ENCODE peak calls at places on chromosomes 5 and 9, in seven cellular contexts. E is neuronal stem cell, L is mesendoderm, Y is fibroblast of mammary gland, B is esophagus squamous epithelium, P is fibroblast of villous mesenchyme, D is GM23248. Q is an unnamed sample.

GRCh38 chr5:65446682-65447081 is 35.0 kb downstream of the ADAMTS6 start:
- DNase-seq in E (no peak), L (no peak), Y (no peak), B (no peak), P (no peak), D (no peak), Q (no peak)

GRCh38 chr9:2771101-2771500 is 53.8 kb downstream of the KCNV2 start:
- DNase-seq in E (no peak), L (peak), Y (no peak), B (no peak), P (peak), D (peak), Q (no peak)

GRCh38 chr9:138063785-138064184 is 186.2 kb downstream of the CACNA1B start:
- DNase-seq in E (no peak), L (no peak), Y (no peak), B (no peak), P (no peak), D (no peak), Q (no peak)

GRCh38 chr9:84622981-84623380 is 46.5 kb upstream of the NTRK2 start:
- DNase-seq in E (no peak), L (no peak), Y (no peak), B (no peak), P (no peak), D (no peak), Q (no peak)

GRCh38 chr5:142175039-142175438 is 66.5 kb downstream of the NDFIP1 start:
- DNase-seq in E (no peak), L (no peak), Y (no peak), B (no peak), P (no peak), D (no peak), Q (no peak)

GRCh38 chr5:14560091-14560595 is 21.4 kb upstream of the OTULINL start:
- DNase-seq in E (no peak), L (no peak), Y (no peak), B (no peak), P (no peak), D (no peak), Q (no peak)

GRCh38 chr9:4305586-4305985 is 5.7 kb upstream of the GLIS3 start:
- DNase-seq in E (no peak), L (no peak), Y (no peak), B (no peak), P (no peak), D (no peak), Q (no peak)

GRCh38 chr5:55154893-55155292 is 5.1 kb upstream of the GPX8 start:
- DNase-seq in E (no peak), L (no peak), Y (peak), B (no peak), P (peak), D (peak), Q (peak)

GRCh38 chr9:92328225-92328624 is 2.5 kb downstream of the CENPP start:
- DNase-seq in E (no peak), L (peak), Y (peak), B (no peak), P (peak), D (peak), Q (peak)

GRCh38 chr9:65430221-65430620 is 145.2 kb upstream of the FOXD4L5 start:
- DNase-seq in E (no peak), L (no peak), Y (no peak), B (no peak), P (no peak), D (no peak), Q (no peak)

GRCh38 chr5:142952236-142952635 is 182.1 kb downstream of the ARHGAP26 start:
- DNase-seq in E (no peak), L (no peak), Y (peak), B (no peak), P (no peak), D (no peak), Q (no peak)

GRCh38 chr5:180645609-180646204 is 3.7 kb downstream of the FLT4 start:
- DNase-seq in E (no peak), L (no peak), Y (no peak), B (no peak), P (no peak), D (no peak), Q (no peak)

GRCh38 chr9:89720721-89721660 is 116.2 kb downstream of the GADD45G start:
- DNase-seq in E (no peak), L (no peak), Y (no peak), B (no peak), P (peak), D (no peak), Q (no peak)

GRCh38 chr5:77301447-77301878 is 91.0 kb downstream of the PDE8B start:
- DNase-seq in E (no peak), L (no peak), Y (peak), B (no peak), P (peak), D (peak), Q (peak)

GRCh38 chr5:178289438-178289837 is 56.8 kb upstream of the PHYKPL start:
- DNase-seq in E (no peak), L (no peak), Y (no peak), B (no peak), P (no peak), D (no peak), Q (no peak)

GRCh38 chr9:106526805-106527204 is 336.2 kb upstream of the ZNF462 start:
- DNase-seq in E (no peak), L (no peak), Y (no peak), B (no peak), P (no peak), D (no peak), Q (no peak)

GRCh38 chr5:141880961-141881801 is 3.0 kb upstream of the PCDH1 start:
- DNase-seq in E (no peak), L (peak), Y (no peak), B (no peak), P (no peak), D (peak), Q (no peak)

GRCh38 chr5:119343042-119343441 is 12.8 kb upstream of the TNFAIP8 start:
- DNase-seq in E (no peak), L (no peak), Y (no peak), B (no peak), P (peak), D (no peak), Q (no peak)

GRCh38 chr5:119342414-119342813 is 13.4 kb upstream of the TNFAIP8 start:
- DNase-seq in E (no peak), L (no peak), Y (no peak), B (no peak), P (no peak), D (no peak), Q (no peak)

GRCh38 chr5:119340597-119341218 is 15.1 kb upstream of the TNFAIP8 start:
- DNase-seq in E (no peak), L (no peak), Y (no peak), B (no peak), P (peak), D (no peak), Q (no peak)

GRCh38 chr5:119339965-119340364 is 15.9 kb upstream of the TNFAIP8 start:
- DNase-seq in E (no peak), L (no peak), Y (no peak), B (no peak), P (no peak), D (no peak), Q (no peak)

GRCh38 chr5:119341452-119342349 is 14.1 kb upstream of the TNFAIP8 start:
- DNase-seq in E (no peak), L (no peak), Y (no peak), B (no peak), P (no peak), D (no peak), Q (no peak)
- H3K4me3 ChIP-seq in E (no peak), L (no peak), Y (no peak), B (no peak), P (no peak), D (no peak), Q (no peak)

GRCh38 chr5:96566775-96567174 is 95.4 kb upstream of the CAST start:
- DNase-seq in E (no peak), L (no peak), Y (no peak), B (no peak), P (peak), D (no peak), Q (no peak)
- H3K4me3 ChIP-seq in E (no peak), L (no peak), Y (no peak), B (no peak), P (peak), D (peak), Q (peak)

DNA sequence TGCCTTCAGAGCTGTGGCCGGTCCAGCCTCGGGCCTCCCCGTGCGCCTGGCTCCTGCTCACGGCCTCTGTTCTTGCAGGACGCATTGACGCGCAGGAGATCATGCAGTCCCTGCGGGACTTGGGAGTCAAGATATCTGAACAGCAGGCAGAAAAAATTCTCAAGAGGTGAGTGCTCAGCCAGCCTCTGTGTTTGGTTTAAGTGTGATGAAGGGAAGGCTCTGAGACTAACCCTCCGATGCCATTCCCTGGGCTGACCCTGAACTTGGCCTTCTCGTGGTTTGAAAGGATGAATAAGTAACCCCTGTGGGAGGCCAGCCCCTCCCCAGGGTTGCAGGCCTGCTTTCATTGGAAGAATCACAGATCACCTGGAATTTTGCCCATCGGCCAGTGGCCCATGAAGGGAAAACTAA is 26.3 kb downstream of the PTGES2 start:
- DNase-seq in E (no peak), L (no peak), Y (peak), B (no peak), P (no peak), D (no peak), Q (no peak)
- H3K4me3 ChIP-seq in E (no peak), L (no peak), Y (no peak), B (no peak), P (no peak), D (no peak), Q (peak)

GRCh38 chr9:101628173-101628572 is 33.4 kb upstream of the PPP3R2 start:
- DNase-seq in E (peak), L (peak), Y (peak), B (no peak), P (peak), D (peak), Q (peak)
- H3K4me3 ChIP-seq in E (no peak), L (no peak), Y (no peak), B (no peak), P (no peak), D (no peak), Q (no peak)

GRCh38 chr9:122214507-122214906 is 14.2 kb downstream of the LHX6 start:
- DNase-seq in E (no peak), L (no peak), Y (no peak), B (no peak), P (no peak), D (no peak), Q (no peak)
- H3K4me3 ChIP-seq in E (no peak), L (no peak), Y (no peak), B (no peak), P (peak), D (no peak), Q (no peak)

GRCh38 chr9:35488566-35489312 is 1.2 kb upstream of the RUSC2 start:
- DNase-seq in E (no peak), L (no peak), Y (no peak), B (no peak), P (no peak), D (no peak), Q (no peak)

GRCh38 chr9:35490155-35490909 is 421 bp downstream of the RUSC2 start:
- DNase-seq in E (no peak), L (peak), Y (no peak), B (no peak), P (no peak), D (peak), Q (no peak)

GRCh38 chr9:35489313-35490154 is at the start of gene RUSC2:
- DNase-seq in E (peak), L (peak), Y (peak), B (no peak), P (peak), D (peak), Q (peak)

GRCh38 chr9:35488019-35488418 is 1.9 kb upstream of the RUSC2 start:
- DNase-seq in E (no peak), L (no peak), Y (peak), B (no peak), P (no peak), D (peak), Q (peak)

DNA sequence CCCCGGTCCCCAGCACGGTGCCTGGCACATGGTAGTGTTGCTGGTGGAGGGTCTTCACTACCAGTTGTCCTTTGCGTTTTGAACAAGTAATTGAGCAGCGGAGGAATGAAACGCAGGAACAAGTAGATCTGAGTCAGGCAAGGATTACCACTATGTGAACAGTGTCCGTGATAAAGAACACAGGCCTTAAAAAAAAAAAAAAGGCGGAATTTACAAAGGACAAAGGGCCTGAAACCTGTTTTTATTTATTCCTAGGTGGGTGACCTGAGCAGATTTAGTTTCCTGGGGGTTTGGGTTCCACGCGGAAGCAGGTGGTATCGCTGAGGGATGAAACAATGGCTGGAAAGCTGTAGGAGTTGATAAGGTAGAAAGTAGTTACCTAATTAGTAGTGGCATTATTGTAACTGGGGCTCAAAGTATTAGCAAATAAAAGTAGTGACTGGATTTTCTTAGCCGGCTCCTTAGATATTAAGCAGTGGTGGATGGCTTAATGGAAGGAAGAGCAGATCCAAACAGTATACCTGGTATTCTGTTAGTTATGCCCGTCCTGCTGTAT is 1.1 kb downstream of the RUSC2 start:
- DNase-seq in E (no peak), L (no peak), Y (peak), B (no peak), P (peak), D (peak), Q (peak)
- H3K4me3 ChIP-seq in E (peak), L (peak), Y (peak), B (peak), P (peak), D (peak), Q (peak)

GRCh38 chr5:140118294-140118936 is 4.5 kb downstream of the PURA start:
- DNase-seq in E (no peak), L (no peak), Y (peak), B (no peak), P (no peak), D (peak), Q (no peak)
- H3K4me3 ChIP-seq in E (no peak), L (no peak), Y (no peak), B (no peak), P (no peak), D (no peak), Q (no peak)

GRCh38 chr9:34576593-34576935 is 13.0 kb downstream of the CNTFR start:
- DNase-seq in E (no peak), L (no peak), Y (no peak), B (no peak), P (no peak), D (no peak), Q (no peak)

GRCh38 chr9:34576943-34577634 is 12.4 kb downstream of the CNTFR start:
- DNase-seq in E (no peak), L (peak), Y (no peak), B (no peak), P (no peak), D (no peak), Q (no peak)

GRCh38 chr9:34579097-34579818 is 10.3 kb downstream of the CNTFR start:
- DNase-seq in E (no peak), L (no peak), Y (no peak), B (no peak), P (no peak), D (no peak), Q (no peak)

GRCh38 chr9:34578241-34579096 is 11.1 kb downstream of the CNTFR start:
- DNase-seq in E (no peak), L (peak), Y (peak), B (no peak), P (peak), D (peak), Q (peak)

GRCh38 chr9:34577635-34578240 is 11.8 kb downstream of the CNTFR start:
- DNase-seq in E (no peak), L (peak), Y (no peak), B (no peak), P (no peak), D (no peak), Q (no peak)
- H3K4me3 ChIP-seq in E (peak), L (no peak), Y (no peak), B (no peak), P (no peak), D (peak), Q (no peak)

Q was measured in adipocyte.